ENCODE peak calls at places on chromosomes 16 and 17, in seven cellular contexts. S is SK-N-SH, W is brain microvascular endothelial cell, P is fibroblast of villous mesenchyme, U is kidney, H is upper lobe of right lung, Q is choroid plexus epithelial cell. C is an unnamed sample.

GRCh38 chr16:77843412-77843811 is 55.0 kb downstream of the VAT1L start:
- DNase-seq in S (no peak), W (no peak), P (no peak), U (no peak), H (no peak), Q (no peak), C (no peak)

GRCh38 chr16:53509906-53510703 is 7.1 kb upstream of the AKTIP start:
- DNase-seq in S (peak), W (peak), P (peak), U (peak), H (peak), Q (peak), C (peak)

GRCh38 chr16:86285938-86286921 is 224.1 kb upstream of the FOXF1 start:
- DNase-seq in S (no peak), W (no peak), P (no peak), U (no peak), H (no peak), Q (no peak), C (no peak)

GRCh38 chr16:22787456-22788189 is 26.3 kb upstream of the HS3ST2 start:
- DNase-seq in S (peak), W (no peak), P (peak), U (no peak), H (no peak), Q (no peak), C (peak)

GRCh38 chr17:65914784-65915342 is 277.1 kb downstream of the CEP112 start:
- DNase-seq in S (no peak), W (no peak), P (no peak), U (no peak), H (no peak), Q (no peak), C (no peak)

GRCh38 chr16:72552675-72553074 is 380.7 kb upstream of the PMFBP1 start:
- DNase-seq in S (no peak), W (no peak), P (no peak), U (no peak), H (no peak), Q (peak), C (no peak)

GRCh38 chr17:5044630-5045029 is 9.4 kb upstream of the SLC52A1 start:
- DNase-seq in S (no peak), W (no peak), P (no peak), U (no peak), H (no peak), Q (no peak), C (no peak)

GRCh38 chr16:24723663-24724062 is 5.8 kb upstream of the TNRC6A start:
- DNase-seq in S (no peak), W (no peak), P (no peak), U (no peak), H (no peak), Q (peak), C (no peak)

GRCh38 chr17:74960739-74961342 is 11.7 kb downstream of the HID1 start:
- DNase-seq in S (no peak), W (peak), P (no peak), U (no peak), H (peak), Q (peak), C (peak)

GRCh38 chr16:75326333-75326732 is 74.9 kb upstream of the BCAR1 start:
- DNase-seq in S (no peak), W (no peak), P (no peak), U (no peak), H (no peak), Q (no peak), C (no peak)

GRCh38 chr17:49966767-49967166 is 2.2 kb upstream of the DLX4 start:
- DNase-seq in S (no peak), W (no peak), P (no peak), U (no peak), H (no peak), Q (no peak), C (no peak)

GRCh38 chr16:85463672-85464071 is 149.4 kb upstream of the GSE1 start:
- DNase-seq in S (no peak), W (no peak), P (no peak), U (no peak), H (no peak), Q (no peak), C (no peak)

GRCh38 chr16:1772362-1772907 is at the start of gene EME2:
- DNase-seq in S (peak), W (no peak), P (peak), U (no peak), H (no peak), Q (peak), C (no peak)

GRCh38 chr16:21673469-21673868 is 9.7 kb downstream of the OTOA start:
- DNase-seq in S (no peak), W (no peak), P (no peak), U (no peak), H (no peak), Q (no peak), C (no peak)

GRCh38 chr16:57194512-57194911 is 8.4 kb downstream of the RSPRY1 start:
- DNase-seq in S (peak), W (peak), P (peak), U (no peak), H (no peak), Q (peak), C (peak)
- H3K4me3 ChIP-seq in S (peak), W (no peak), P (peak), U (no peak), H (no peak), Q (no peak), C (no peak)

GRCh38 chr17:68777856-68778694 is 176.9 kb upstream of the FAM20A start:
- DNase-seq in S (no peak), W (no peak), P (no peak), U (no peak), H (no peak), Q (no peak), C (no peak)
- TF ChIP-seq CTCF in S (no peak), W (no peak), P (no peak), U (no peak), H (no peak), Q (no peak), C (no peak)

DNA sequence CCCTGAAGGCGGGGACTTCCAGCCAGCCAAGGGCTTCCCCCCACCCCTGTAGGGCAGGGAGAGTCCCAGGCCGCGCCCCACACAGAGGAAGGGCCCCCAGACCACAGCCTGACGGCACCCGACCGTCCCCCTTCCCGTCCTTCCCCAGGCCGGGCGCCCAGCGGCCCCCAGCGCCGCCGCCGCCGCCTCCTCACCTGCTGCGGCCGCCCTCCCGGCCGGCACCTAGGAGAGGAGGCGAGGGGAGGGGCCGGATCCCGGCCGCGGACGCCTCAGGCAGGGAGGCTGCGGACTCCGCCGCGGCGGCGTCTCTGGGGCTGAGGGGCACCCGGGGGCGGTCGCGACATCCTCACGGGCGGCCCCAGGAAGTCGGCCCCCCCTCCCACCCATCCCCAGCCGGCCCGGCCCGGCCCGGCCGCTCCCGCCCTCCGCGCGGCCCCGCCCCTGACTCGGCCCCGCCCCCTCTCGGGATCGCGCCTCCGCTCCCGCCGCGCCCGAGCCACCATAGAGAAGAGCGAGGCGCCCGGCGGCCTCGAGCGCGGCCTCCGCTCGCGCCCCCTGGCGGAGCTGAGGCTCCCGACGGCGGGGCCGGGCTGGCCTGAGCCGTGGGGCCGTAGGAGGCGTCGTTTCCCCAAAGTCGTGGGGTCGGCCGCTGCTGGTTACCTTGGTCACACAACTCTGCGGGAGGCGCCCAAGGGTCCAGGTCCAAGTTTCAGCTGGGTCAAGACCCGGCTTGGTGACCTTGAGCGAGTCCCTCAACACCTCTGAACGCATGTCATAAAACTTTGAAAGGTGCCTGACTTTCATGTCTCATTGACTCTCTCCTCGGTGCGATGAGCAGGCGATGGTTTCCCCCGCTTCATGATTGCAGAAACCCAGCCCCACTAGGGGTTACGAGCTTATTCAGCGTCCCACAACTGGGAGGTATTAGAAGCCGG is 25.7 kb upstream of the RFFL start:
- DNase-seq in S (peak), W (peak), P (peak), U (peak), H (peak), Q (peak), C (peak)
- H3K4me3 ChIP-seq in S (peak), W (peak), P (peak), U (peak), H (peak), Q (peak), C (peak)

DNA sequence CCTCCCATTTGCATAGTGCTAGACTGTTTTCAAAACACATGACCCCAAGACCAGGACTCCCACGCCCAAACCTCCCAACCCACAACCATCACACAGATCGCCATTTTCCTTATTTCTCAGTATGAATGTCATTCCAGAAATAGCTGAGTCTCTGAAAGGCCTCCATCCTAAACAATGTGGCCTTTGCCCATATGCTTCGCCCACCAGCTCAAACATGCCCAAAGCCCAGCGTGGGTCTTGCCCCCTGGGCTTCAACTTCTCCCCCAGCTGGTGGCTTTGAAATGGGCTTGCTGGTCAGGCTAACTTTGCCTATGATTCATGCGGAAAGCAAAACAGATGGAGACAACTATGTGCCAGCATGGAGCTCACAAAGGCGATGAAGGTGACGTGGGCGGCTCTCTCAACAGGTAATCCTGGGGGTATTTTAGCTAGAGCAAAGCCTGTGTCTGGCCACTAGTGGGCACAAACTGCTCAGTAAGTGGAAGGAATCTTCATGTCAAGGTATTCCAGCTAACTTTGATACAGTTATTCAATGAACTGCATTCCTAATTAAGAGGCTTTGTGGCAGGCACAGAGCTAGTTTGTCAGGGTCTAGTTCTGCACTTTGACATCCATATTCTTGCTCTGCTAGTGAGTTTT is 17.1 kb downstream of the PMP22 start:
- DNase-seq in S (no peak), W (no peak), P (no peak), U (no peak), H (no peak), Q (no peak), C (no peak)
- TF ChIP-seq CTCF in S (peak), W (peak), P (peak), U (peak), H (no peak), Q (peak), C (peak)

DNA sequence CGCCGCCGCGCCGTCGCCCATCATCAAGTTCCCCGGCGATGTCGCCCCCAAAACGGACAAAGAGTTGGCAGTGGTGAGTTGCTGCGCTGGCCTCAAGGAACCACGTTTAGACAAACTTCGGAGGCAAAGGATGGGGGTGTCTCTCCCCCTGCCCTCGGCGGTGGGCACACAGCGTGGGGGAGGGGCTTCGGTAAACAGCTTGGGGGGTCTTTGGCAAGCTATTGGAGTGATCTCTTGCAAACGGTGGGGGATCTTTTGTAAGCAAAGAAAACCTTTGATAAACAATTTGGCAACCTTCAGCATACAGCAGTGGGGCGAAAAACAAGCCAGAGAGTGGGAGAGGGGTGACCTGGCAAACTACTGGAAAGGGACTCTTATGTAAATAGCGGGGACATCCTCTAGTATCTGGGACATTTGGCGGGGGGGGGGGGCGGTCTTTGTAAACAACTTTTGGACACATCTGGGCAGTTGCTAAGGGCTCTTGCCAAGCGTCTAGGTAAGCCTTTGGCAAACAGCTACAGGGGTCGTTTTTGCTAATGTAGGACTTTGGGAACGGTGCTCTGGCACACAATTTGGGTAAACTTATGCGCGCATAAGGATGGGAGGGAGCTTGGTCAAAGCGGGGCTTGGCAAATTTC is 681 bp downstream of the MMP2 start:
- DNase-seq in S (peak), W (no peak), P (peak), U (no peak), H (no peak), Q (no peak), C (no peak)
- H3K4me3 ChIP-seq in S (peak), W (peak), P (peak), U (peak), H (peak), Q (peak), C (peak)

GRCh38 chr17:79028496-79029326 is 4.7 kb downstream of the C1QTNF1 start:
- DNase-seq in S (peak), W (no peak), P (no peak), U (peak), H (peak), Q (no peak), C (no peak)
- TF ChIP-seq CTCF in S (peak), W (peak), P (no peak), U (no peak), H (no peak), Q (peak), C (peak)

DNA sequence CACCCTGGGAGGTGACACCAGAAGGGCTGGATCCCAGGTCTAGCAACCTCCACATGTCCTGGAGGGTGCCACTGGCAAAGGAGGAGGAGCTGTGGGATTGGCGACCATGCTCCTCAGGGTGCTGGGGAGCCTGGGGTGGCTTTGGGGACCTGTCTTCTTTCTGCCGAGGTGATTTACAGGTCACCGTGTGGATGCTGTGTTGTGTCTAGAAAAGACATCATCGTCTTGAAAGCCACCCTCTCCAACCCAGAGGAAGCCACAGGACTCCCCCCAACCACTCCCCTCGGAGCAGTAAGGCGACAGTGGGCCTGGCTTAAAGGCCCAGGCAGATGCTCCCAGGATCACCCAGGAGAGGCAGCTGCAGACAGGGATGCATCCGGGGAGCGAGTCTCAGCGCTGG is 29.7 kb upstream of the FASN start:
- DNase-seq in S (peak), W (no peak), P (no peak), U (no peak), H (no peak), Q (no peak), C (no peak)
- H3K4me3 ChIP-seq in S (no peak), W (no peak), P (no peak), U (no peak), H (no peak), Q (no peak), C (no peak)

DNA sequence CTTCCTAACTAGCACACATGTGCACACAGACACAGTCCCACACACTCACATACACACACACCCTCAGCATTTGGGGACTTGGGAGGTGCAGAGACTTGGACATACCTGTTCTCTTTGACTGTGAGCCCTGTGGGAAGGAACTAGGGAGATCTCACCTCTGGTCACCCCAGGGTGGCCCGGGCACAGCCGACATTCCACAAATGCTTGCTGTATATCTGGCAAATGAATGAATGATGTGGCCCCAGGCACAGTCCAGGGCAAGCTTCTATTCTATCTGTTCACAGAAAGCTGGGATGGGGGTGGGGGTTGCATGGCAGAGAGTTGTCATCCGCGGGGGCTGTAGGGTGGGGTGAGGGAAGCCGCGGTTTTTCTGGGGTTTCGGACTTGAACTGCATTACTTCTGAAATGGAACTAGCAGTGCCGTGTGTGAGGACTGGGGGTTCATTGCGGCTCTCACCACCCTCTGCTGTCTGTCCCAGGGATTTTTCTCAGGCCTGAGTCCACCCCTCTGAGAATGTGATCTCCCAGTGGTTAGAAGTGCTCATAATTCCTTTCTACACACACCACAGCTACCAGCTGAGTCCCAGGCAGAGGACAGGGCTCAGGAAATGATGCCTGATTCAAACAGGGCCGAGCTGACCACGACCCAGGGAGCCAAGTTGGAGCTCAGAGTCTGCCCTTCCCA is 3.3 kb upstream of the RIPOR1 start:
- DNase-seq in S (no peak), W (no peak), P (no peak), U (no peak), H (no peak), Q (peak), C (no peak)
- TF ChIP-seq CTCF in S (no peak), W (peak), P (peak), U (no peak), H (no peak), Q (peak), C (peak)

DNA sequence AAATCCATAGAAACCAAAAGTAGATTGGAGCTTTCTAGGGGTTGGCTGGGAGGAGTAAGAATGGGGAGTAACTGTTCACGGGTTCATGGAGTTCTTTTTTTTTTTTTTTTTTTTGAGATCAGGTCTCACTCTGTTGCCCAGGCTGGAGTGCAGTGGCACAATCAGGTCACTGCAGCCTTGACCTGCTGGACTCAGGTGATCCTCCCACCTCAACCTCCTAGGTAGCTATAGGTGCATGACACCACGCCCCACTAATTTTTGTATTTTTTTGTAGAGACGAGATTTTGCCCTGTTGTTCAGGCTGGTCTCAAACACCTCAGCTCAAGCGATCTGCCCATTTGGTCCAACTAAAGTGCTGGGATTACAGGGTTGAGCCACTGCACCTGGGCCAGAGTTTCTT is 1.5 kb downstream of the NMRAL1 start:
- DNase-seq in S (no peak), W (no peak), P (no peak), U (no peak), H (no peak), Q (no peak), C (no peak)
- H3K4me3 ChIP-seq in S (no peak), W (no peak), P (no peak), U (no peak), H (no peak), Q (no peak), C (no peak)

DNA sequence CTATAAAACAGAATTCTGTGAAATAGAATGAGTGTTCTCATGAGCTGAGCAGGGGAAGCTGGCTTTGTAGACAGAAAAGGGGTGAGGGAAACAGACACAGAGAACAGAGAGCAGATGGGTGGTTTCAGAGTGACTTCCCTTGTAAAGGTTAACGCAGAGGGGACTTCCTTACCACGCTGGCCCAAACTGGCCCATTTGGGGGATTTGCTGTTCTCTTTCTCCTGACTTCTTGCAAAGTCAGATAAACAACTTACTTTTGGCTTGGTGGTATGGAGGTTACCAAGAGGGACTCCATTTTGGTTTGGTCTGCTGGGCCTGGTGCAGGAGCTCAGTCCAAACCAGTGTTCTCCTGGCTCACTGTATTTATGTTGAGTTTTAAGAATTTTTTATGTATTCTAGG is 48.4 kb downstream of the SEC14L1 start:
- DNase-seq in S (no peak), W (no peak), P (no peak), U (no peak), H (no peak), Q (no peak), C (no peak)
- TF ChIP-seq CTCF in S (no peak), W (no peak), P (no peak), U (no peak), H (no peak), Q (no peak), C (no peak)